ENCODE peak calls at places on chromosome 21, in five cellular contexts. One of them, this sample, is unnamed.

GRCh38 chr21:41698071-41698470 is 68.8 kb downstream of the RIPK4 start:
- DNase-seq in NCI-H69: no peak
- DNase-seq in ELR: no peak
- DNase-seq in Kasumi-1: no peak
- DNase-seq in activated CD8-positive, alpha-beta memory T cell treated with anti-CD3 and anti-CD28 coated beads, Interleukin-2, amount 50 U/mL, for 4 hours: no peak
- DNase-seq in this sample: no peak

GRCh38 chr21:32120231-32120630 is 158.6 kb downstream of the MIS18A start:
- DNase-seq in NCI-H69: no peak
- DNase-seq in ELR: no peak
- DNase-seq in Kasumi-1: no peak
- DNase-seq in activated CD8-positive, alpha-beta memory T cell treated with anti-CD3 and anti-CD28 coated beads, Interleukin-2, amount 50 U/mL, for 4 hours: no peak
- DNase-seq in this sample: no peak

GRCh38 chr21:32442566-32443318 is 30.2 kb downstream of the EVA1C start:
- DNase-seq in NCI-H69: no peak
- DNase-seq in ELR: peak; percentile 67
- DNase-seq in Kasumi-1: no peak
- DNase-seq in activated CD8-positive, alpha-beta memory T cell treated with anti-CD3 and anti-CD28 coated beads, Interleukin-2, amount 50 U/mL, for 4 hours: no peak
- DNase-seq in this sample: no peak

GRCh38 chr21:16569679-16570078 is 839.9 kb downstream of the USP25 start:
- DNase-seq in NCI-H69: no peak
- DNase-seq in ELR: peak; percentile 42
- DNase-seq in Kasumi-1: no peak
- DNase-seq in activated CD8-positive, alpha-beta memory T cell treated with anti-CD3 and anti-CD28 coated beads, Interleukin-2, amount 50 U/mL, for 4 hours: no peak
- DNase-seq in this sample: no peak

GRCh38 chr21:18772404-18772803 is 368.8 kb upstream of the TMPRSS15 start:
- DNase-seq in NCI-H69: peak; percentile 30
- DNase-seq in ELR: no peak
- DNase-seq in Kasumi-1: no peak
- DNase-seq in activated CD8-positive, alpha-beta memory T cell treated with anti-CD3 and anti-CD28 coated beads, Interleukin-2, amount 50 U/mL, for 4 hours: no peak
- DNase-seq in this sample: no peak

GRCh38 chr21:45031231-45032191 is 42.9 kb upstream of the ADARB1 start:
- DNase-seq in NCI-H69: no peak
- DNase-seq in ELR: no peak
- DNase-seq in Kasumi-1: peak; percentile 1
- DNase-seq in activated CD8-positive, alpha-beta memory T cell treated with anti-CD3 and anti-CD28 coated beads, Interleukin-2, amount 50 U/mL, for 4 hours: no peak
- DNase-seq in this sample: no peak

GRCh38 chr21:26597981-26598380 is 24.9 kb upstream of the CYYR1 start:
- DNase-seq in NCI-H69: no peak
- DNase-seq in ELR: no peak
- DNase-seq in Kasumi-1: no peak
- DNase-seq in activated CD8-positive, alpha-beta memory T cell treated with anti-CD3 and anti-CD28 coated beads, Interleukin-2, amount 50 U/mL, for 4 hours: no peak
- DNase-seq in this sample: no peak

GRCh38 chr21:28932717-28933116 is 60.0 kb downstream of the LTN1 start:
- DNase-seq in NCI-H69: no peak
- DNase-seq in ELR: no peak
- DNase-seq in Kasumi-1: no peak
- DNase-seq in activated CD8-positive, alpha-beta memory T cell treated with anti-CD3 and anti-CD28 coated beads, Interleukin-2, amount 50 U/mL, for 4 hours: no peak
- DNase-seq in this sample: no peak

GRCh38 chr21:42088148-42088547 is 17.0 kb downstream of the UMODL1 start:
- DNase-seq in NCI-H69: no peak
- DNase-seq in ELR: no peak
- DNase-seq in Kasumi-1: no peak
- DNase-seq in activated CD8-positive, alpha-beta memory T cell treated with anti-CD3 and anti-CD28 coated beads, Interleukin-2, amount 50 U/mL, for 4 hours: no peak
- DNase-seq in this sample: no peak

GRCh38 chr21:38768385-38769071 is 37.2 kb upstream of the ETS2 start:
- DNase-seq in NCI-H69: no peak
- DNase-seq in ELR: peak; percentile 94
- DNase-seq in Kasumi-1: no peak
- DNase-seq in activated CD8-positive, alpha-beta memory T cell treated with anti-CD3 and anti-CD28 coated beads, Interleukin-2, amount 50 U/mL, for 4 hours: peak; percentile 36
- DNase-seq in this sample: peak; percentile 22

GRCh38 chr21:34693192-34693810 is 24.5 kb downstream of the CLIC6 start:
- DNase-seq in NCI-H69: peak; percentile 79
- DNase-seq in ELR: peak; percentile 77
- DNase-seq in Kasumi-1: peak; percentile 73
- DNase-seq in activated CD8-positive, alpha-beta memory T cell treated with anti-CD3 and anti-CD28 coated beads, Interleukin-2, amount 50 U/mL, for 4 hours: peak; percentile 42
- DNase-seq in this sample: peak; percentile 24

GRCh38 chr21:34004013-34004938 is 69.1 kb upstream of the MRPS6 start:
- DNase-seq in NCI-H69: no peak
- DNase-seq in ELR: no peak
- DNase-seq in Kasumi-1: no peak
- DNase-seq in activated CD8-positive, alpha-beta memory T cell treated with anti-CD3 and anti-CD28 coated beads, Interleukin-2, amount 50 U/mL, for 4 hours: no peak
- DNase-seq in this sample: no peak

GRCh38 chr21:37281993-37282392 is 14.9 kb upstream of the VPS26C start:
- DNase-seq in NCI-H69: peak; percentile 89
- DNase-seq in ELR: no peak
- DNase-seq in Kasumi-1: no peak
- DNase-seq in activated CD8-positive, alpha-beta memory T cell treated with anti-CD3 and anti-CD28 coated beads, Interleukin-2, amount 50 U/mL, for 4 hours: no peak
- DNase-seq in this sample: no peak

GRCh38 chr21:41894922-41895557 is 15.9 kb upstream of the PRDM15 start:
- DNase-seq in NCI-H69: no peak
- DNase-seq in ELR: peak; percentile 80
- DNase-seq in Kasumi-1: no peak
- DNase-seq in activated CD8-positive, alpha-beta memory T cell treated with anti-CD3 and anti-CD28 coated beads, Interleukin-2, amount 50 U/mL, for 4 hours: no peak
- DNase-seq in this sample: no peak

GRCh38 chr21:41802185-41802584 is 35.3 kb upstream of the RIPK4 start:
- DNase-seq in NCI-H69: no peak
- DNase-seq in ELR: no peak
- DNase-seq in Kasumi-1: no peak
- DNase-seq in activated CD8-positive, alpha-beta memory T cell treated with anti-CD3 and anti-CD28 coated beads, Interleukin-2, amount 50 U/mL, for 4 hours: no peak
- DNase-seq in this sample: no peak

GRCh38 chr21:15514073-15514946 is 215.5 kb upstream of the USP25 start:
- DNase-seq in NCI-H69: no peak
- DNase-seq in ELR: no peak
- DNase-seq in Kasumi-1: peak; percentile 33
- DNase-seq in activated CD8-positive, alpha-beta memory T cell treated with anti-CD3 and anti-CD28 coated beads, Interleukin-2, amount 50 U/mL, for 4 hours: peak; percentile 28
- DNase-seq in this sample: no peak

GRCh38 chr21:20351138-20351537 is 647.1 kb upstream of the NCAM2 start:
- DNase-seq in NCI-H69: no peak
- DNase-seq in ELR: no peak
- DNase-seq in Kasumi-1: no peak
- DNase-seq in activated CD8-positive, alpha-beta memory T cell treated with anti-CD3 and anti-CD28 coated beads, Interleukin-2, amount 50 U/mL, for 4 hours: no peak
- DNase-seq in this sample: no peak

GRCh38 chr21:24093032-24093431 is 1514.2 kb downstream of the MRPL39 start:
- DNase-seq in NCI-H69: no peak
- DNase-seq in ELR: no peak
- DNase-seq in Kasumi-1: no peak
- DNase-seq in activated CD8-positive, alpha-beta memory T cell treated with anti-CD3 and anti-CD28 coated beads, Interleukin-2, amount 50 U/mL, for 4 hours: no peak
- DNase-seq in this sample: no peak

GRCh38 chr21:30981403-30981802 is 56.9 kb downstream of the KRTAP19-8 start:
- DNase-seq in NCI-H69: peak; percentile 86
- DNase-seq in ELR: no peak
- DNase-seq in Kasumi-1: no peak
- DNase-seq in activated CD8-positive, alpha-beta memory T cell treated with anti-CD3 and anti-CD28 coated beads, Interleukin-2, amount 50 U/mL, for 4 hours: no peak
- DNase-seq in this sample: no peak

GRCh38 chr21:33238565-33239255 is 9.0 kb downstream of the IFNAR2 start:
- DNase-seq in NCI-H69: no peak
- DNase-seq in ELR: peak; percentile 18
- DNase-seq in Kasumi-1: no peak
- DNase-seq in activated CD8-positive, alpha-beta memory T cell treated with anti-CD3 and anti-CD28 coated beads, Interleukin-2, amount 50 U/mL, for 4 hours: no peak
- DNase-seq in this sample: no peak

GRCh38 chr21:21968810-21969588 is 970.8 kb downstream of the NCAM2 start:
- DNase-seq in NCI-H69: peak; percentile 98
- DNase-seq in ELR: peak; percentile 10
- DNase-seq in Kasumi-1: no peak
- DNase-seq in activated CD8-positive, alpha-beta memory T cell treated with anti-CD3 and anti-CD28 coated beads, Interleukin-2, amount 50 U/mL, for 4 hours: no peak
- DNase-seq in this sample: no peak

GRCh38 chr21:35046223-35046690 is 2.8 kb downstream of the RUNX1 start:
- DNase-seq in NCI-H69: no peak
- DNase-seq in ELR: no peak
- DNase-seq in Kasumi-1: peak; percentile 43
- DNase-seq in activated CD8-positive, alpha-beta memory T cell treated with anti-CD3 and anti-CD28 coated beads, Interleukin-2, amount 50 U/mL, for 4 hours: no peak
- DNase-seq in this sample: no peak

GRCh38 chr21:42757826-42758655 is 104.6 kb downstream of the PDE9A start:
- DNase-seq in NCI-H69: no peak
- DNase-seq in ELR: no peak
- DNase-seq in Kasumi-1: no peak
- DNase-seq in activated CD8-positive, alpha-beta memory T cell treated with anti-CD3 and anti-CD28 coated beads, Interleukin-2, amount 50 U/mL, for 4 hours: no peak
- DNase-seq in this sample: no peak